ENCODE peak calls at places on chromosome 6, in four cellular contexts. K is spleen, A is IMR-90, W is A549. F is an unnamed sample.

GRCh38 chr6:109875973-109876372 is 102.1 kb upstream of the GPR6 start:
- DNase-seq in A (no peak), K (no peak), W (no peak), F (no peak)

GRCh38 chr6:154494592-154494991 is 15.9 kb downstream of the CNKSR3 start:
- DNase-seq in K (no peak), A (no peak), W (no peak), F (no peak)

GRCh38 chr6:21665436-21666199 is 72.1 kb downstream of the SOX4 start:
- DNase-seq in K (no peak), W (no peak), A (no peak), F (no peak)

GRCh38 chr6:157274116-157274470 is 49.2 kb downstream of the TMEM242 start:
- DNase-seq in A (no peak), K (no peak), W (no peak), F (no peak)

GRCh38 chr6:11197175-11197535 is 35.3 kb downstream of the NEDD9 start:
- DNase-seq in K (no peak), A (peak), W (no peak), F (no peak)

GRCh38 chr6:39426057-39426592 is 103.6 kb upstream of the KCNK16 start:
- DNase-seq in A (peak), K (no peak), W (peak), F (no peak)

GRCh38 chr6:138250513-138251247 is 32.4 kb upstream of the PBOV1 start:
- DNase-seq in A (peak), K (no peak), W (no peak), F (no peak)

GRCh38 chr6:62119401-62119800 is 166.6 kb downstream of the KHDRBS2 start:
- DNase-seq in W (no peak), A (no peak), K (no peak), F (no peak)

GRCh38 chr6:158793432-158793831 is 25.7 kb downstream of the EZR start:
- DNase-seq in A (peak), K (no peak), W (peak), F (no peak)

GRCh38 chr6:166244353-166245045 is 63.7 kb downstream of the PRR18 start:
- DNase-seq in W (no peak), K (no peak), A (no peak), F (no peak)

GRCh38 chr6:132131777-132132176 is 180.6 kb upstream of the CCN2 start:
- DNase-seq in K (no peak), W (peak), A (peak), F (no peak)

GRCh38 chr6:43247115-43247999 is 4.1 kb downstream of the TTBK1 start:
- DNase-seq in W (peak), A (peak), K (peak), F (no peak)

GRCh38 chr6:20652691-20653479 is 118.6 kb downstream of the CDKAL1 start:
- DNase-seq in W (peak), A (peak), K (no peak), F (no peak)

GRCh38 chr6:144715344-144715743 is 430.2 kb downstream of the UTRN start:
- DNase-seq in A (no peak), K (no peak), W (no peak), F (no peak)

GRCh38 chr6:157535354-157536217 is 154.6 kb downstream of the ZDHHC14 start:
- DNase-seq in K (no peak), A (peak), W (peak), F (no peak)

GRCh38 chr6:37204014-37204751 is 34.2 kb downstream of the PIM1 start:
- DNase-seq in W (peak), K (no peak), A (peak), F (peak)

GRCh38 chr6:15089569-15090144 is 156.2 kb upstream of the JARID2 start:
- DNase-seq in A (no peak), W (no peak), K (peak), F (peak)

DNA sequence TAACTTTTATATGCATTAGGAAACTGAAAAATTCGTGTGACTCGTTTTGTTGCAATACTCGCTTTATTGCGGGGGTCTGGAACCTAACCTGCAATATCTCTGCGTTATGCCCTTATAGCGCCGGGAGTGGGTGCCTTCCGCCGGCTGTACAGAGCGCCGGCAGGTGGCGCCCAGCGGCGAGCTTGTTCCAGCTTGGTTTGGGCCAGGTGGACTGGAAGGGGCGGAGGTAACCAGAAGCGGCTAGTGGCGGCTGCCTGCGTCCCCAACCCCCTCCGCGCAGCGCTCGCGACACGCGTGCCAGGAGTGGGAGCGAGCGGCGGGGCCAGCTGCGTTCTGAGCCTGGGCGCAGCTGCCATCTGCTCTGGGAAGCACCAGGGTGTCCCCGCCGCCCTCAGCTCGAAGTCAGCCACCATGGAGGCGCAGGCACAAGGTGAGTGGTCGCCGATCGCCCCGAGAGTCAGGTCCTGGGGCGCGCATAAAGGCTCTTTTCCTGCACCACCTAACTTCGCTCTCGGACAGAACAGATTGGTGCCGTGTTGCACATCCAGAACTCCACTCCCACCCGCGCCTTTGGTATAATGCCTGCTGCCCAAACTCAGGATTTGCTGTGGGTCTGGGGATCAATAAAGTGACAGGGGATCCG is at the start of gene TPD52L1:
- DNase-seq in K (peak), W (peak), A (peak), F (peak)
- TF ChIP-seq CTCF in K (peak), W (peak), A (peak), F (peak)

GRCh38 chr6:151070666-151071065 is 169.1 kb upstream of the AKAP12 start:
- DNase-seq in K (no peak), W (peak), A (peak), F (no peak)
- H3K4me3 ChIP-seq in K (no peak), W (peak), A (peak), F (no peak)

DNA sequence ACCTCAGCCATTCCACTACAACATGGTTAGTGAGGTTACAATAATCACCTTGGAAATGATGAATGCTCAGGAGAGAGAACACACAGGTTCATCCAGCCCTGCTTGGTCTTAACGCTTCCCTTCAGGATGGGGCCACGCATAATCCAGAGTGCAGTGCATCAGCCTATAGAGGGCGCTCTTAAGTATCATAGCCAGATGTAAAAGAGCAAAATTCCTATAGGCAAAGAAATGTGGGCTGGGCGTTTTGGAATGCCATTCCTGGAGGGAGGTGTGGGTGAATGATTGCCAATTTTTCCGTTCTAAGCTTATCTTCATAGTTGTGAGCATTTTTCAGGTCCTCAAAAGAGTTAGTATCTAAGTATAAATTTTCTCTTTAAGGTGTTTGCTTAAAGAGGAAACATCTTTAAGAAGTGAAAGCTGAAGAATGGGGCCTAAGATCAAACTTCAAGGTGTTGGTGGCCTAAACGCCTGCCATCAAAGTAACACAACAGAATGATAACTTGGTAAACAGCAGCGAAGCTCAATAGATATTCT is 1.8 kb downstream of the RIPOR2 start:
- DNase-seq in K (peak), A (no peak), W (peak), F (no peak)
- TF ChIP-seq CTCF in K (peak), A (peak), W (peak), F (peak)

DNA sequence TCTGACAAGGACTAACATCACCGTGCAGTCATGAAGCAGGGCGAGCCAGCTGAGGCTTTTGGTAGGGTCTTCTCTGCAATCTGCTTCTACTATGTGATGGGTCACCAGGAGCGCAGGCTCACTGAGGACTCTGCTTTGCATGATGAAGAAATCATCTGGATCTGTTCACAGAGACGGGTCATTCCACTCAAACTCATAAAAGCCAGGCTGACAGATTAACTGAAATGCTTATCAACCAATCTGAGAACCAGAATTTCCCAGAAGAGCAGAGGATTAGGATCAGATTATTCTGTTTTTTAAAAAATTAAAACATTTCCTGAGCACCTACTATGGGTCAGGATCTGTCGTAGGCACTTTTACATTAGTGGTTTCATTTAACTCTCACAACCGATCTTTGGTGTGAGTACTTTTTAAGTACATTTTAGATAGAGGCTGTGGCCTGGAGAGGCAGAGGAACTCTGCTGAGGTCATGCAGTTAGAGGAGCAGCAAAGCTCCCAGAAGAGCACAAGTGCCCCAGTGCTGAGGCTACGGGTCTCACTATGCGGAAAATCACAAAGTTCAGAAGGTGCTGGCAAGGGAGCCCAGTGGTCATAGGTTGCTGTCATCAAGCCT is 109.1 kb downstream of the BACH2 start:
- DNase-seq in A (no peak), K (no peak), W (no peak), F (no peak)
- H3K4me3 ChIP-seq in A (no peak), K (no peak), W (no peak), F (no peak)

GRCh38 chr6:148417045-148417444 is 74.4 kb downstream of the SASH1 start:
- DNase-seq in A (no peak), W (no peak), K (no peak), F (no peak)
- TF ChIP-seq CTCF in A (no peak), W (no peak), K (no peak), F (no peak)

GRCh38 chr6:170438402-170438753 is 114.7 kb downstream of the PSMB1 start:
- DNase-seq in K (peak), W (peak), A (peak), F (peak)

GRCh38 chr6:170439366-170440351 is 113.4 kb downstream of the PSMB1 start:
- DNase-seq in W (no peak), K (peak), A (peak), F (no peak)

GRCh38 chr6:170438861-170439260 is 114.2 kb downstream of the PSMB1 start:
- DNase-seq in A (no peak), K (peak), W (no peak), F (no peak)

GRCh38 chr6:170436209-170436809 is 116.8 kb downstream of the PSMB1 start:
- DNase-seq in A (no peak), K (no peak), W (no peak), F (no peak)

DNA sequence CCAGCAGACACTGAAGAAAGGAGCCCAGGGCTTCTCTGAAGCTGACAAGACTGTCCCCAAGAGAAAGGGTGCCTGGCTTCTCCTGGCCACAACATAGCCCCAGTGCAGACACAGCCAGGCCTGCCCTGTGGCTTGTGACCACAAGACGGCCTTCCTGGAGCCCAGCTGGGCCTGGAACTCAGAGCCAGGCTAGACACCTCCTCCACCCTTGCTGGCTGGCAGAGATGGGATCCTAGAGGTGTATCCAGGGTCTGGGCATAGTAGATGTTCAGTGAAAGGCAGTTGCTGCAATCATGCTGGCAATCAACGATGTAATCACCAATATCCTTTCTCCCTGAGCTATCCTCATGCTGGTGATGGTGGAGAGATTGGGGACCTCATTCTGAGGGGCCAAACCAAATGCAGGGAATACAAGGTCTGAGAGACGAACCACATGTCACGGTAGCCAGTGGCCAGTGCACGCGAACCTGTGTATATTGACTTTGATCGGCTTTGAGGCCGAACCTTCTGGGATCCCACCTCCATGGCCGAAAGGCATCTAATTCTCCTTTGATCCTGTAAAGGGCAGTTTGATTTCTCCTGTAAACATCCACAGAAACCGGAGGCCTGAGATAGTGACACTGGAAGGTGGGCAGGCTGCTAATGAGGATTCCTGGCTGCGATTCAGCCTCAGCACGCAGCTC is 115.2 kb downstream of the PSMB1 start:
- DNase-seq in W (no peak), K (no peak), A (peak), F (no peak)
- H3K4me3 ChIP-seq in W (peak), K (no peak), A (no peak), F (no peak)

DNA sequence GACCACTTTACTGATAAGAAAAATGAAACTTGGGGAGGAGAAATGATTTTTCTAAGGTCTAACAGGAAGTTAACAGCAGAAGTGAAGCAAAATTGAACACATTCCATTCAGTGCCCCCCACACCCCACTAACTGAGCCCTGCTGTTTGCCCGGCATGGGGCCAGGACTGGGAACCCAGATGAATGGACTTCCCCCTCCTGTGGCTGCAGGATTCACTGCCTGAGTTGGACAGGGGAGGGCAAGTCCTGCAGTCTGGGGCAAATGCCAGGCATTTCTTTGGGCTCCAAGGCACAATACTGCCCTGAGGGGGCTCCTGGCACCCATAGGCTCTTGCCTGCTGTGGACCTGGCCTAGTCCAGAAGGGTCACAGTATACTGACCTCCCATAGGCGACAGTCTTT is 28.3 kb downstream of the FYN start:
- DNase-seq in A (no peak), K (peak), W (no peak), F (no peak)
- TF ChIP-seq CTCF in A (no peak), K (no peak), W (no peak), F (no peak)

F was measured in LNCaP clone FGC.